ENCODE peak calls at places on chromosomes 6 and 20, in six cellular contexts. One of them, this sample, is unnamed.

GRCh38 chr6:148736779-148737412 is 9.9 kb upstream of the UST start:
- DNase-seq in MCF 10A: peak
- DNase-seq in Panc1: no peak
- DNase-seq in AG04450: no peak
- DNase-seq in T-helper 17 cell: no peak
- DNase-seq in stimulated activated naive B cell treated with anti-CD40 and anti-IgM and Interleukin-4, amounts not matched to agents 10 μg/mL and 1 μg/mL and 100 μg/mL, for 72 hours: no peak
- DNase-seq in this sample: no peak

GRCh38 chr6:110878751-110879539 is 4.4 kb downstream of the AMD1 start:
- DNase-seq in T-helper 17 cell: no peak
- DNase-seq in Panc1: peak
- DNase-seq in AG04450: peak
- DNase-seq in stimulated activated naive B cell treated with anti-CD40 and anti-IgM and Interleukin-4, amounts not matched to agents 10 μg/mL and 1 μg/mL and 100 μg/mL, for 72 hours: no peak
- DNase-seq in MCF 10A: peak
- DNase-seq in this sample: no peak

GRCh38 chr6:33202799-33203198 is 1.7 kb upstream of the HSD17B8 start:
- DNase-seq in MCF 10A: no peak
- DNase-seq in Panc1: no peak
- DNase-seq in AG04450: no peak
- DNase-seq in stimulated activated naive B cell treated with anti-CD40 and anti-IgM and Interleukin-4, amounts not matched to agents 10 μg/mL and 1 μg/mL and 100 μg/mL, for 72 hours: no peak
- DNase-seq in T-helper 17 cell: no peak
- DNase-seq in this sample: no peak

GRCh38 chr6:39053016-39053595 is 4.5 kb downstream of the GLP1R start:
- DNase-seq in MCF 10A: no peak
- DNase-seq in AG04450: no peak
- DNase-seq in stimulated activated naive B cell treated with anti-CD40 and anti-IgM and Interleukin-4, amounts not matched to agents 10 μg/mL and 1 μg/mL and 100 μg/mL, for 72 hours: no peak
- DNase-seq in Panc1: no peak
- DNase-seq in T-helper 17 cell: no peak
- DNase-seq in this sample: no peak

GRCh38 chr6:139698526-139699182 is 324.2 kb upstream of the CITED2 start:
- DNase-seq in stimulated activated naive B cell treated with anti-CD40 and anti-IgM and Interleukin-4, amounts not matched to agents 10 μg/mL and 1 μg/mL and 100 μg/mL, for 72 hours: no peak
- DNase-seq in T-helper 17 cell: no peak
- DNase-seq in MCF 10A: peak
- DNase-seq in Panc1: no peak
- DNase-seq in AG04450: no peak
- DNase-seq in this sample: no peak

GRCh38 chr6:117306227-117306784 is 40.9 kb downstream of the VGLL2 start:
- DNase-seq in T-helper 17 cell: no peak
- DNase-seq in AG04450: no peak
- DNase-seq in stimulated activated naive B cell treated with anti-CD40 and anti-IgM and Interleukin-4, amounts not matched to agents 10 μg/mL and 1 μg/mL and 100 μg/mL, for 72 hours: no peak
- DNase-seq in Panc1: no peak
- DNase-seq in MCF 10A: no peak
- DNase-seq in this sample: no peak

GRCh38 chr6:20119446-20119845 is 92.8 kb downstream of the MBOAT1 start:
- DNase-seq in AG04450: no peak
- DNase-seq in Panc1: no peak
- DNase-seq in T-helper 17 cell: no peak
- DNase-seq in stimulated activated naive B cell treated with anti-CD40 and anti-IgM and Interleukin-4, amounts not matched to agents 10 μg/mL and 1 μg/mL and 100 μg/mL, for 72 hours: no peak
- DNase-seq in MCF 10A: no peak
- DNase-seq in this sample: no peak

GRCh38 chr6:35487653-35488516 is 9.0 kb downstream of the TEAD3 start:
- DNase-seq in Panc1: no peak
- DNase-seq in T-helper 17 cell: no peak
- DNase-seq in AG04450: no peak
- DNase-seq in MCF 10A: peak
- DNase-seq in stimulated activated naive B cell treated with anti-CD40 and anti-IgM and Interleukin-4, amounts not matched to agents 10 μg/mL and 1 μg/mL and 100 μg/mL, for 72 hours: no peak
- DNase-seq in this sample: no peak

GRCh38 chr20:7459123-7459522 is 481.1 kb downstream of the HAO1 start:
- DNase-seq in MCF 10A: peak
- DNase-seq in stimulated activated naive B cell treated with anti-CD40 and anti-IgM and Interleukin-4, amounts not matched to agents 10 μg/mL and 1 μg/mL and 100 μg/mL, for 72 hours: no peak
- DNase-seq in Panc1: no peak
- DNase-seq in T-helper 17 cell: no peak
- DNase-seq in AG04450: no peak
- DNase-seq in this sample: no peak

GRCh38 chr6:19303381-19303780 is 533.8 kb upstream of the ID4 start:
- DNase-seq in MCF 10A: no peak
- DNase-seq in AG04450: no peak
- DNase-seq in stimulated activated naive B cell treated with anti-CD40 and anti-IgM and Interleukin-4, amounts not matched to agents 10 μg/mL and 1 μg/mL and 100 μg/mL, for 72 hours: no peak
- DNase-seq in T-helper 17 cell: no peak
- DNase-seq in Panc1: no peak
- DNase-seq in this sample: no peak

GRCh38 chr20:4272225-4272624 is 256.9 kb upstream of the RNF24 start:
- DNase-seq in stimulated activated naive B cell treated with anti-CD40 and anti-IgM and Interleukin-4, amounts not matched to agents 10 μg/mL and 1 μg/mL and 100 μg/mL, for 72 hours: no peak
- DNase-seq in MCF 10A: peak
- DNase-seq in AG04450: no peak
- DNase-seq in Panc1: no peak
- DNase-seq in T-helper 17 cell: no peak
- DNase-seq in this sample: no peak